ENCODE peak calls at places on chromosome 12, in seven cellular contexts. F is lower lobe of right lung, O is bronchial epithelial cell, E is PC-3, L is fibroblast of villous mesenchyme, S is activated B cell treated with CpG ODN at 0.5 μM for 24 hours, I is foreskin fibroblast. P is an unnamed sample.

GRCh38 chr12:113500662-113501435 is 29.2 kb upstream of the LHX5 start:
- DNase-seq in F (no peak), O (no peak), E (no peak), L (no peak), S (no peak), I (no peak), P (no peak)

GRCh38 chr12:52903855-52904508 is 894 bp downstream of the KRT8 start:
- DNase-seq in F (peak), O (no peak), E (peak), L (peak), S (peak), I (no peak), P (peak)

GRCh38 chr12:25975682-25976081 is 17.2 kb downstream of the RASSF8 start:
- DNase-seq in F (no peak), O (no peak), E (no peak), L (no peak), S (no peak), I (no peak), P (no peak)

GRCh38 chr12:117408161-117408791 is 46.9 kb upstream of the NOS1 start:
- DNase-seq in F (peak), O (peak), E (peak), L (no peak), S (no peak), I (no peak), P (no peak)

GRCh38 chr12:49912345-49912744 is 8.6 kb upstream of the FAIM2 start:
- DNase-seq in F (no peak), O (no peak), E (no peak), L (no peak), S (no peak), I (no peak), P (no peak)

GRCh38 chr12:47988073-47989022 is 15.9 kb downstream of the COL2A1 start:
- DNase-seq in F (no peak), O (no peak), E (no peak), L (no peak), S (peak), I (no peak), P (no peak)

GRCh38 chr12:70508178-70508577 is 129.1 kb downstream of the PTPRB start:
- DNase-seq in F (no peak), O (no peak), E (no peak), L (no peak), S (no peak), I (no peak), P (no peak)

GRCh38 chr12:87667378-87667777 is 361.8 kb downstream of the C12orf50 start:
- DNase-seq in F (no peak), O (peak), E (peak), L (peak), S (no peak), I (no peak), P (no peak)

GRCh38 chr12:113837059-113837458 is 129.1 kb downstream of the RBM19 start:
- DNase-seq in F (no peak), O (no peak), E (no peak), L (peak), S (no peak), I (no peak), P (no peak)

GRCh38 chr12:76674669-76675315 is 89.1 kb upstream of the ZDHHC17 start:
- DNase-seq in F (no peak), O (no peak), E (no peak), L (no peak), S (no peak), I (no peak), P (no peak)

GRCh38 chr12:26878661-26879119 is 45.7 kb upstream of the ITPR2 start:
- DNase-seq in F (peak), O (no peak), E (no peak), L (peak), S (no peak), I (no peak), P (no peak)

GRCh38 chr12:113149361-113150150 is at the start of gene CFAP73:
- DNase-seq in F (peak), O (peak), E (peak), L (peak), S (no peak), I (peak), P (no peak)

GRCh38 chr12:131672311-131672940 is 38.5 kb upstream of the SFSWAP start:
- DNase-seq in F (no peak), O (no peak), E (no peak), L (no peak), S (no peak), I (no peak), P (no peak)

GRCh38 chr12:27555316-27555715 is 31.3 kb downstream of the PPFIBP1 start:
- DNase-seq in F (no peak), O (no peak), E (no peak), L (no peak), S (no peak), I (no peak), P (no peak)

GRCh38 chr12:111444314-111444705 is 38.6 kb downstream of the SH2B3 start:
- DNase-seq in F (no peak), O (no peak), E (no peak), L (no peak), S (no peak), I (no peak), P (no peak)

GRCh38 chr12:54588110-54588831 is at the start of gene PPP1R1A:
- DNase-seq in F (no peak), O (no peak), E (no peak), L (no peak), S (no peak), I (no peak), P (no peak)

GRCh38 chr12:23887055-23887835 is 62.2 kb downstream of the SOX5 start:
- DNase-seq in F (no peak), O (peak), E (no peak), L (no peak), S (no peak), I (no peak), P (no peak)

GRCh38 chr12:42625611-42626010 is 36.1 kb upstream of the PRICKLE1 start:
- DNase-seq in F (no peak), O (no peak), E (peak), L (no peak), S (no peak), I (no peak), P (no peak)

GRCh38 chr12:31991146-31991545 is 31.9 kb downstream of the RESF1 start:
- DNase-seq in F (no peak), O (no peak), E (no peak), L (no peak), S (no peak), I (no peak), P (no peak)

GRCh38 chr12:18681818-18682217 is 56.0 kb downstream of the PLCZ1 start:
- DNase-seq in F (no peak), O (no peak), E (no peak), L (no peak), S (no peak), I (no peak), P (no peak)

GRCh38 chr12:130617219-130617618 is 98.9 kb downstream of the RIMBP2 start:
- DNase-seq in F (no peak), O (peak), E (no peak), L (no peak), S (no peak), I (no peak), P (no peak)

GRCh38 chr12:52173526-52173925 is 18.3 kb downstream of the KRT80 start:
- DNase-seq in F (no peak), O (no peak), E (no peak), L (no peak), S (no peak), I (no peak), P (no peak)

GRCh38 chr12:6539276-6540134 is 5.2 kb downstream of the GAPDH start:
- DNase-seq in F (no peak), O (peak), E (peak), L (no peak), S (no peak), I (peak), P (no peak)

GRCh38 chr12:57454566-57455373 is at the start of gene INHBE:
- DNase-seq in F (no peak), O (no peak), E (no peak), L (peak), S (no peak), I (peak), P (no peak)

DNA sequence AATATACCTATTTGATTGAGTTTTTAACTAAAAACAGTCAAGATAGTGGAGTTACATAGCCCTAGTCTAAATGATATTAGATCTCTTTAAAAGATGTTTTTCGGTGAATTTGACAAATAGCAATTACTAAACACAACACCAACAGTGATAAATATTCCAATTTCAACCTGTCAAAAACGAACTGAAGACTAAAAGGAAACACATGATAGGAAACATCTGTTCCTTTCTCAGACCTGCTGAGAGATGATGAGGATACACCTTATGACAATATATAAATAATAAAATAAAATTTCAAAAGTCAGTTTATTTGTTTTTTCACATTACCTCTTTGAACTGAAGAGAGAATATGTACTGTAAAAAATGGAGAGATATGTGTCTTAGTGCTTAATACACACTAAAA is 232.7 kb downstream of the RASSF9 start:
- DNase-seq in F (no peak), O (no peak), E (no peak), L (no peak), S (no peak), I (no peak), P (no peak)
- TF ChIP-seq CTCF in F (no peak), O (no peak), E (no peak), L (no peak), S (no peak), I (no peak), P (no peak)

GRCh38 chr12:124998705-124999104 is 5.3 kb downstream of the BRI3BP start:
- DNase-seq in F (no peak), O (no peak), E (no peak), L (no peak), S (no peak), I (no peak), P (no peak)

GRCh38 chr12:124995200-124995961 is 1.9 kb downstream of the BRI3BP start:
- DNase-seq in F (no peak), O (no peak), E (no peak), L (no peak), S (peak), I (no peak), P (no peak)

GRCh38 chr12:124994435-124994975 is 1.1 kb downstream of the BRI3BP start:
- DNase-seq in F (no peak), O (peak), E (peak), L (no peak), S (peak), I (no peak), P (no peak)

GRCh38 chr12:124993568-124994434 is at the start of gene BRI3BP:
- DNase-seq in F (peak), O (peak), E (peak), L (peak), S (peak), I (peak), P (peak)

GRCh38 chr12:124992874-124993567 is 424 bp upstream of the BRI3BP start:
- DNase-seq in F (peak), O (peak), E (peak), L (peak), S (peak), I (peak), P (peak)
- TF ChIP-seq CTCF in F (peak), O (peak), E (peak), L (peak), S (no peak), I (no peak), P (peak)

GRCh38 chr12:20368653-20369163 is 371 bp downstream of the PDE3A start:
- DNase-seq in F (no peak), O (peak), E (no peak), L (peak), S (no peak), I (peak), P (no peak)

GRCh38 chr12:20369164-20370000 is 1.0 kb downstream of the PDE3A start:
- DNase-seq in F (peak), O (no peak), E (no peak), L (peak), S (no peak), I (peak), P (no peak)

GRCh38 chr12:20366776-20367409 is 1.4 kb upstream of the PDE3A start:
- DNase-seq in F (no peak), O (no peak), E (no peak), L (no peak), S (no peak), I (no peak), P (no peak)

GRCh38 chr12:20370001-20370381 is 1.7 kb downstream of the PDE3A start:
- DNase-seq in F (peak), O (no peak), E (no peak), L (no peak), S (no peak), I (no peak), P (no peak)

GRCh38 chr12:20367731-20368652 is at the start of gene PDE3A:
- DNase-seq in F (peak), O (peak), E (peak), L (peak), S (no peak), I (peak), P (no peak)
- TF ChIP-seq CTCF in F (no peak), O (no peak), E (no peak), L (no peak), S (no peak), I (no peak), P (no peak)

DNA sequence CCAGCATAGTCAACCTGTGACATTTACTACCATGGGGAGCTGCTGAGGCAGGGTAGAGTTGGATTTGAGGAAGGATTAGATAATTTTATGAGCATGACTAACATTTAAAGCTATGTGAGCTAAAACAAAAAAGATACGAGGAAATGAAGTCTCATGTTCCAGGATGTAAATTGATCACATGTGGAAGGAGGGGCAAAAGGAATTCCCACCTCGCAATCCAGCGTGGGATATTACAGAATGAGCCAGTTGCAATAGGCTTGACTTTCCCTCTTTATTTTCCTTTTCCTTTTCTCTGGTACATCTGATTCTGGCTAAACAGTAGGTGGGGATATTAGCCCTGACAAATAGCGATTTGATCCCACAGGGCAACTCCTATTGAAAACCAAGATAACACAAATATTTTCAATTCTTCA is 214.9 kb upstream of the HMGA2 start:
- DNase-seq in F (no peak), O (peak), E (peak), L (peak), S (no peak), I (peak), P (no peak)
- TF ChIP-seq CTCF in F (no peak), O (no peak), E (peak), L (peak), S (no peak), I (peak), P (no peak)

DNA sequence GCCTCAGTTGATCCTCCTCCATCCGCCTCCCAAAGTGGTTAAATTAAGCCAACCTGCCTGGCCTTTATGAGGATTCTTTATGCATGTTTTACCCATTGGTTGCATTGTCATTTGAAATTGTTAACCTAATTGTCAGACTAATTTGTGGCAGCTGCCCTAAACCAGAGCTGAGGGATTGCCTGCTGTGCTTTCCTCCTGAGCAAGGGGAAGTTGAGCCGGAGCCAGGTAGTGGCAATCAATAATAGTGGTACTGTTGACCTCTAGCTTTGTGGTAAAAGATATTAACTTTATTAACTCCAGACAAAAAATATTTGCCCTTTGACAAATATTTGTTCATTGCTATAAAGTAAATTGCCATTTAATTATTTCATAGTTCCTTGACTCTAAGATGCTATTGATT is 5.6 kb upstream of the HEBP1 start:
- DNase-seq in F (no peak), O (no peak), E (no peak), L (no peak), S (no peak), I (no peak), P (no peak)
- TF ChIP-seq CTCF in F (no peak), O (no peak), E (no peak), L (no peak), S (no peak), I (no peak), P (no peak)

DNA sequence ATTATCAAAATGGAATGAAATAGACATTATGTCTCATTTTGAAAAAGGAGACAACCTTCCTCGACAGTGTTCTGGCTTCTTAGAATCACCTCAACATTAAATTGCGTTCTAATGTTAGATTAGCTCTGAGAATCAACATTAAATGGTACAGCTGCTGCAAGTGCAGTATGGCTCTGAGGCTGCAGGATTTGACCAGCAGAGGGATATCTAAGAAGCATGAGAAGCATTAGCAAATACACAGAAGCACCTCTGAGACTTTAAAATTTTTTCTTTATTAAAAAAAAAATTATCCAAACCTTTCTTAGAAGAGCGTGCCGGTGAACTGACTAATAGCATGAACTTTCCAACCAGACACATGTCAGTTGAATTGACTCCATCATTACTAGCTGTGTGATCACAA is 253.4 kb upstream of the LRIG3 start:
- DNase-seq in F (no peak), O (no peak), E (peak), L (no peak), S (no peak), I (no peak), P (no peak)
- TF ChIP-seq CTCF in F (no peak), O (no peak), E (peak), L (peak), S (no peak), I (peak), P (no peak)

GRCh38 chr12:89493650-89494302 is 30.8 kb downstream of the GALNT4 start:
- DNase-seq in F (no peak), O (no peak), E (no peak), L (no peak), S (no peak), I (no peak), P (no peak)

GRCh38 chr12:89497005-89497404 is 27.6 kb downstream of the GALNT4 start:
- DNase-seq in F (no peak), O (no peak), E (no peak), L (peak), S (no peak), I (no peak), P (no peak)

GRCh38 chr12:89494411-89495231 is 30.0 kb downstream of the GALNT4 start:
- DNase-seq in F (no peak), O (peak), E (no peak), L (peak), S (no peak), I (no peak), P (no peak)

GRCh38 chr12:89499857-89500256 is 24.7 kb downstream of the GALNT4 start:
- DNase-seq in F (no peak), O (no peak), E (no peak), L (no peak), S (no peak), I (no peak), P (no peak)

DNA sequence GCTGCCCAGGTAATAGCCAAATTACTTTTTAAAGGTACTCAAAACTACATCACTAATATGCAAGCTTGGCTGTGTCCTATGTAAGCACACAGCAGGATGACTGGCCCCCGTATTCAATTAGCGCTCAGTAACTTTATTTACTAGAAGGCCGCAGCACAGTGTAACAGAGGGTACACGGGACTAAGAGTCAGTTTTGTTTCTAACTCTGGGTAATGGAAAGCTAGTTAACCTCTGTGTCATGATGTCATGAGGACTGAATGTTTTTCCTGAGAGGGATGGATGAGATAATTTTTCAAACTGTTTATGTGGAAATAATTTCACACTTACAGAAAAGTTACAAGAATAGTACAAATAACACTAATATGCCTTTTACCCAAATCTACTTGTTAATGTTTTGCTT is 27.1 kb downstream of the GALNT4 start:
- DNase-seq in F (no peak), O (no peak), E (no peak), L (peak), S (no peak), I (no peak), P (no peak)
- TF ChIP-seq CTCF in F (no peak), O (no peak), E (no peak), L (no peak), S (no peak), I (no peak), P (no peak)

P was measured in natural killer cell.